ENCODE peak calls at places on chromosomes 16 and 17, in four cellular contexts. V, A, M and N are unnamed samples.

GRCh38 chr16:7853197-7853596 is 520.6 kb downstream of the RBFOX1 start:
- DNase-seq in V (no peak), A (no peak), M (no peak), N (no peak)

GRCh38 chr17:44539664-44540063 is 17.6 kb upstream of the FZD2 start:
- DNase-seq in V (no peak), A (no peak), M (no peak), N (no peak)

GRCh38 chr16:85750827-85751641 is at the start of gene C16orf74:
- DNase-seq in V (peak; percentile 17), A (no peak), M (peak; percentile 79), N (no peak)

GRCh38 chr16:57612494-57612893 is 15.9 kb upstream of the ADGRG1 start:
- DNase-seq in V (no peak), A (no peak), M (no peak), N (no peak)

GRCh38 chr17:80785477-80786178 is 206.0 kb upstream of the CHMP6 start:
- DNase-seq in V (peak; percentile 26), A (no peak), M (peak; percentile 17), N (no peak)

GRCh38 chr16:10078541-10078949 is 103.7 kb downstream of the GRIN2A start:
- DNase-seq in V (peak; percentile 31), A (peak; percentile 70), M (no peak), N (no peak)

GRCh38 chr17:40419559-40420331 is 2.0 kb upstream of the TOP2A start:
- DNase-seq in V (no peak), A (no peak), M (no peak), N (no peak)

GRCh38 chr16:28259091-28259780 is 33.1 kb upstream of the SBK1 start:
- DNase-seq in V (no peak), A (no peak), M (no peak), N (no peak)

GRCh38 chr16:817001-817906 is 16.7 kb upstream of the GNG13 start:
- DNase-seq in V (no peak), A (no peak), M (no peak), N (no peak)

GRCh38 chr17:83056583-83057396 is 22.6 kb upstream of the METRNL start:
- DNase-seq in V (no peak), A (peak; percentile 10), M (no peak), N (no peak)

GRCh38 chr16:17228048-17228707 is 242.6 kb downstream of the XYLT1 start:
- DNase-seq in V (peak; percentile 31), A (no peak), M (no peak), N (no peak)

GRCh38 chr16:30399435-30400186 is 4.4 kb downstream of the ZNF48 start:
- DNase-seq in V (no peak), A (no peak), M (no peak), N (no peak)

GRCh38 chr17:37031493-37032083 is 82.8 kb downstream of the AATF start:
- DNase-seq in V (no peak), A (no peak), M (no peak), N (no peak)

GRCh38 chr17:45307290-45308015 is 9.4 kb downstream of the MAP3K14 start:
- DNase-seq in V (peak; percentile 89), A (no peak), M (no peak), N (no peak)

GRCh38 chr16:9138731-9139501 is 47.5 kb downstream of the HAPSTR1 start:
- DNase-seq in V (peak; percentile 46), A (peak; percentile 89), M (peak; percentile 84), N (no peak)

GRCh38 chr17:76841776-76842405 is 26.3 kb upstream of the MGAT5B start:
- DNase-seq in V (no peak), A (peak; percentile 91), M (peak; percentile 45), N (no peak)

GRCh38 chr17:4956493-4957061 is 5.7 kb downstream of the ENO3 start:
- DNase-seq in V (no peak), A (no peak), M (peak; percentile 41), N (no peak)
- TF ChIP-seq CTCF in V (no peak), A (no peak), M (peak; percentile 35), N (no peak)

DNA sequence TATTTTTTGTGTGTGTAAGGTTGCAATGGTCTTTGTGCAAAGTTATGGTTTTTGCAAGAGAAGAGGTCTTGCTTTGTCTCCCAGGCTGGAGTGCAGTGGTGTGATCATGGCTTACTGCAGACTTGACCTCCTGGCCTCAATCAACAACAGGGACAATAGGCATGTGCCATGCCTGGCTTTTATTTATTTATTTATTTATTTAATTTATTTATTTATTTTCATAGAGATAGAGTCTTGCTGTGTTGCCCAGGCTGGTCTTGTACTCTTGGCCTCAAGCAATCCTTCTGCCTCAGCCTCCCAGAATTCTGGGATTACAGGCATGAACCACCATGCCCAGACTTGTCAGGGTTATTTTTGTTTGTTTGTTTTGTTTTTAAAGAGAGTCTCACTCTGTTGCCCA is 63.3 kb downstream of the CACNG3 start:
- DNase-seq in V (no peak), A (no peak), M (no peak), N (no peak)
- H3K4me3 ChIP-seq in V (no peak overlapping the region), A (no peak overlapping the region), M (no peak overlapping the region), N (no peak overlapping the region)

GRCh38 chr17:77919276-77919675 is 39.2 kb upstream of the TNRC6C start:
- DNase-seq in V (no peak), A (no peak), M (no peak), N (no peak)
- H3K27me3 ChIP-seq in V (peaks cover 18% of the 10 kb centered on the region), A (no peaks in the 10 kb centered on the region), M (no peaks in the 10 kb centered on the region), N (peaks cover 19% of the 10 kb centered on the region)

GRCh38 chr17:7745748-7746470 is 28.4 kb downstream of the DNAH2 start:
- DNase-seq in V (peak; percentile 87), A (no peak), M (no peak), N (peak; percentile 52)
- TF ChIP-seq CTCF in V (peak; percentile 7), A (no peak), M (peak; percentile 12), N (peak; percentile 24)

GRCh38 chr17:57832711-57833596 is 16.9 kb downstream of the MRPS23 start:
- DNase-seq in V (peak; percentile 63), A (peak; percentile 83), M (peak; percentile 85), N (peak; percentile 43)
- H3K4me3 ChIP-seq in V (peak overlapping the region; percentile 61), A (peak overlapping the region; percentile 45), M (peak overlapping the region; percentile 27), N (peak overlapping the region; percentile 10)

DNA sequence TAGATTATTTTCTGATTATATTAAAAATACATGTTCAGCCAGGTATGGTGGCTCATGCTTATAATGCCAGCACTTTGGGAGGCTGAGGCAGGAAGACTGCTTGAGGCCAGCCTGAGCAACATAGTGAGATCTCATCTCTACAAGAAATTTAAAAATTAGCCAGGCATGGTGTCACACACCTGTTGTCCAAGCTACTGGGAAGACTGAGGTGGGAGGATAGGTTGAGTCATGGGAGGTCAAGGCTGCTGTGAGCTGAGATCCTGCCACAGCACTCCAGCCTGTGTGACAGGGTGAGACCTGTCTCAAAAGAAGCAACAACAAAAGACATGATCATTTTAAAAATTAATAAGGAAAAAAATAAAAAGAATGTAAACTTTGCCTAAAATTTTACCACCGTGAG is 40.7 kb downstream of the PRAC1 start:
- DNase-seq in V (no peak), A (no peak), M (no peak), N (peak; percentile 5)
- H3K27me3 ChIP-seq in V (peaks cover 6% of the 10 kb centered on the region), A (peaks cover 97% of the 10 kb centered on the region), M (peaks cover 90% of the 10 kb centered on the region), N (peaks cover 5% of the 10 kb centered on the region)

GRCh38 chr17:18087610-18088491 is at the start of gene DRG2:
- DNase-seq in V (peak; percentile 88), A (peak; percentile 81), M (peak; percentile 95), N (peak; percentile 29)
- TF ChIP-seq CTCF in V (no peak), A (no peak), M (no peak), N (no peak)

DNA sequence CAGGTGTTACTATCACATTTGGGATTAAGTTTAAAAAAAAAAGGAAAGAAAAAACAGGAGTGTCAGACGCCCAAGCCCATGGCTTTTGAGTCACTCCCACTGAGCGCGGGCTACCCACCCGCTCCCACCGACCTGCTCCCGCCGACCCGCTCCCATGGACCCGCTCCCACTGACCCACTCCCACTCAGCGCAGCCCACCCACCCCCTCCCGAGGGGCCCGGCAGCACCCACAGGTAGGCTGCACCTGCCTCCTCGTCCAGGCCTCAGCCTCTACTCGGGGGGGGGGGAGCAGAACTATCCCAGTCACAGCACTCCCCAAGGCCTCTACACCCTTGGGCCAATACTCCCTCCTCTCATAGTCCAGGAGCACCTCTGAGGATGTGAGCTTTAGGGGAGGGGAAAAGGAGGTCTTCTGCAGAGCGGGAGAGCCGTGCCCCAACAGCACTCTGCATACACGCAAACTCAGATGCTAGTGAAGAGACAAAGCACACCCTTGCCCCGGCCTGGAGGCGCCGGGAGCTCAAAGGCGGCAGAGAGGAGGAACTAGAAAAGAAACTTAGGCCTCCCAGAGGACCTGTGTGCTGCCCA is 2.9 kb downstream of the CLUH start:
- DNase-seq in V (no peak), A (no peak), M (no peak), N (no peak)
- H3K4me3 ChIP-seq in V (no peak overlapping the region), A (no peak overlapping the region), M (no peak overlapping the region), N (no peak overlapping the region)